ENCODE peak calls at places on chromosomes 4 and X, in four cellular contexts. One of them, this sample, is unnamed. For H3K36me3, the result is how much of the 10 kb centered on the place peaks cover.

GRCh38 chr4:8079031-8079885 is 79.4 kb downstream of the ABLIM2 start:
- DNase-seq in heart right ventricle: no peak
- DNase-seq in left lung: no peak
- DNase-seq in upper lobe of right lung: no peak
- DNase-seq in this sample: no peak

GRCh38 chr4:29047341-29048041 is 1672.7 kb upstream of the PCDH7 start:
- DNase-seq in heart right ventricle: no peak
- DNase-seq in left lung: no peak
- DNase-seq in upper lobe of right lung: no peak
- DNase-seq in this sample: no peak

GRCh38 chr4:99652596-99653436 is 4.8 kb downstream of the C4orf54 start:
- DNase-seq in upper lobe of right lung: no peak
- DNase-seq in left lung: no peak
- DNase-seq in heart right ventricle: no peak
- DNase-seq in this sample: no peak

GRCh38 chr4:140186651-140187315 is 32.8 kb upstream of the MAML3 start:
- DNase-seq in left lung: no peak
- DNase-seq in heart right ventricle: no peak
- DNase-seq in upper lobe of right lung: no peak
- DNase-seq in this sample: no peak

GRCh38 chr4:138348055-138348454 is 105.9 kb upstream of the SLC7A11 start:
- DNase-seq in left lung: no peak
- DNase-seq in heart right ventricle: no peak
- DNase-seq in upper lobe of right lung: no peak
- DNase-seq in this sample: no peak

GRCh38 chr4:155759372-155760252 is 791 bp downstream of the GUCY1B1 start:
- DNase-seq in heart right ventricle: peak
- DNase-seq in left lung: peak
- DNase-seq in upper lobe of right lung: peak
- DNase-seq in this sample: no peak

GRCh38 chrX:12984629-12985303 is 9.9 kb downstream of the TMSB4X start:
- DNase-seq in heart right ventricle: no peak
- DNase-seq in upper lobe of right lung: no peak
- DNase-seq in left lung: no peak
- DNase-seq in this sample: no peak

GRCh38 chrX:135389717-135390116 is 32.0 kb upstream of the SMIM10L2A start:
- DNase-seq in upper lobe of right lung: no peak
- DNase-seq in heart right ventricle: no peak
- DNase-seq in left lung: no peak
- DNase-seq in this sample: no peak

GRCh38 chrX:1378306-1378758 is 13.6 kb downstream of the SLC25A6 start:
- DNase-seq in upper lobe of right lung: no peak
- DNase-seq in left lung: no peak
- DNase-seq in heart right ventricle: no peak
- DNase-seq in this sample: no peak

GRCh38 chr4:46508216-46508615 is 118.3 kb upstream of the GABRA2 start:
- DNase-seq in left lung: no peak
- DNase-seq in upper lobe of right lung: no peak
- DNase-seq in heart right ventricle: no peak
- DNase-seq in this sample: no peak

GRCh38 chr4:75698162-75698962 is 25.2 kb upstream of the G3BP2 start:
- DNase-seq in left lung: no peak
- DNase-seq in upper lobe of right lung: no peak
- DNase-seq in heart right ventricle: no peak
- DNase-seq in this sample: no peak

GRCh38 chr4:161577604-161578301 is 586.0 kb downstream of the FSTL5 start:
- DNase-seq in left lung: no peak
- DNase-seq in heart right ventricle: no peak
- DNase-seq in upper lobe of right lung: no peak
- DNase-seq in this sample: peak

GRCh38 chr4:107600993-107601392 is 119.0 kb downstream of the PAPSS1 start:
- DNase-seq in upper lobe of right lung: no peak
- DNase-seq in heart right ventricle: no peak
- DNase-seq in left lung: no peak
- DNase-seq in this sample: no peak

GRCh38 chr4:107600456-107600855 is 119.6 kb downstream of the PAPSS1 start:
- DNase-seq in left lung: no peak
- DNase-seq in heart right ventricle: no peak
- DNase-seq in upper lobe of right lung: no peak
- DNase-seq in this sample: peak

GRCh38 chr4:107599841-107600240 is 120.2 kb downstream of the PAPSS1 start:
- DNase-seq in left lung: no peak
- DNase-seq in upper lobe of right lung: no peak
- DNase-seq in heart right ventricle: no peak
- DNase-seq in this sample: no peak

GRCh38 chr4:107603430-107603829 is 116.6 kb downstream of the PAPSS1 start:
- DNase-seq in heart right ventricle: no peak
- DNase-seq in upper lobe of right lung: no peak
- DNase-seq in left lung: no peak
- DNase-seq in this sample: no peak
- TF ChIP-seq CTCF in heart right ventricle: no peak
- TF ChIP-seq CTCF in upper lobe of right lung: no peak
- TF ChIP-seq CTCF in left lung: no peak
- TF ChIP-seq CTCF in this sample: no peak

GRCh38 chr4:183760326-183760725 is 101.2 kb downstream of the TRAPPC11 start:
- DNase-seq in left lung: no peak
- DNase-seq in upper lobe of right lung: no peak
- DNase-seq in heart right ventricle: no peak
- DNase-seq in this sample: no peak

GRCh38 chr4:183763990-183764754 is 105.1 kb downstream of the TRAPPC11 start:
- DNase-seq in upper lobe of right lung: no peak
- DNase-seq in heart right ventricle: peak
- DNase-seq in left lung: no peak
- DNase-seq in this sample: no peak

GRCh38 chr4:183758006-183758734 is 99.1 kb downstream of the TRAPPC11 start:
- DNase-seq in left lung: no peak
- DNase-seq in upper lobe of right lung: no peak
- DNase-seq in heart right ventricle: peak
- DNase-seq in this sample: no peak

GRCh38 chr4:183757105-183757504 is 98.0 kb downstream of the TRAPPC11 start:
- DNase-seq in heart right ventricle: no peak
- DNase-seq in left lung: peak
- DNase-seq in upper lobe of right lung: no peak
- DNase-seq in this sample: no peak

GRCh38 chr4:183758735-183759447 is 99.8 kb downstream of the TRAPPC11 start:
- DNase-seq in heart right ventricle: peak
- DNase-seq in left lung: no peak
- DNase-seq in upper lobe of right lung: no peak
- DNase-seq in this sample: no peak
- H3K4me3 ChIP-seq in heart right ventricle: peak
- H3K4me3 ChIP-seq in left lung: no peak
- H3K4me3 ChIP-seq in upper lobe of right lung: no peak
- H3K4me3 ChIP-seq in this sample: no peak

GRCh38 chrX:17779434-17779833 is 42.1 kb downstream of the SCML1 start:
- DNase-seq in heart right ventricle: no peak
- DNase-seq in left lung: no peak
- DNase-seq in upper lobe of right lung: no peak
- DNase-seq in this sample: no peak
- H3K36me3 ChIP-seq in heart right ventricle: under half
- H3K36me3 ChIP-seq in left lung: under half
- H3K36me3 ChIP-seq in upper lobe of right lung: under half
- H3K36me3 ChIP-seq in this sample: under half

GRCh38 chr4:158172558-158173258 is at the start of gene GASK1B:
- DNase-seq in heart right ventricle: peak
- DNase-seq in left lung: peak
- DNase-seq in upper lobe of right lung: no peak
- DNase-seq in this sample: no peak
- TF ChIP-seq CTCF in heart right ventricle: peak
- TF ChIP-seq CTCF in left lung: peak
- TF ChIP-seq CTCF in upper lobe of right lung: peak
- TF ChIP-seq CTCF in this sample: peak